ENCODE peak calls at places on chromosomes 16 and 17, in eight cellular contexts. K, Y, O, X, C, I, E and B are unnamed samples.

GRCh38 chr16:12661656-12662172 is 142.0 kb downstream of the CPPED1 start:
- DNase-seq in K (peak), C (no peak), I (no peak), O (no peak), Y (peak), X (peak), E (no peak), B (peak)

GRCh38 chr16:35746281-35746962 is 2287.0 kb downstream of the TP53TG3F start:
- DNase-seq in O (no peak), X (no peak), E (no peak), I (no peak), Y (no peak), C (no peak), K (no peak), B (no peak)

GRCh38 chr17:9120471-9120870 is 99.2 kb downstream of the NTN1 start:
- DNase-seq in C (no peak), Y (no peak), E (no peak), K (peak), O (no peak), I (no peak), X (no peak), B (peak)

GRCh38 chr16:15493416-15494181 is 59.2 kb downstream of the BMERB1 start:
- DNase-seq in E (no peak), K (no peak), Y (no peak), X (peak), I (no peak), O (no peak), C (no peak), B (no peak)

GRCh38 chr17:39098474-39099090 is 52.9 kb downstream of the PLXDC1 start:
- DNase-seq in X (no peak), E (no peak), K (no peak), C (no peak), O (no peak), Y (no peak), I (no peak), B (no peak)

GRCh38 chr16:79850348-79850747 is 249.8 kb upstream of the MAF start:
- DNase-seq in O (no peak), Y (no peak), I (no peak), E (no peak), X (no peak), K (no peak), C (no peak), B (no peak)

GRCh38 chr17:60442271-60443201 is 20.2 kb downstream of the CHCT1 start:
- DNase-seq in O (no peak), E (no peak), C (no peak), I (no peak), Y (no peak), K (no peak), X (no peak), B (no peak)

GRCh38 chr17:8223356-8224063 is 13.1 kb upstream of the AURKB start:
- DNase-seq in E (no peak), X (peak), K (peak), O (no peak), Y (no peak), I (peak), C (no peak), B (peak)

GRCh38 chr16:24906199-24906808 is 60.5 kb downstream of the SLC5A11 start:
- DNase-seq in O (no peak), C (peak), X (peak), Y (no peak), E (no peak), K (no peak), I (peak), B (no peak)

GRCh38 chr16:380837-381787 is 666 bp downstream of the PGAP6 start:
- DNase-seq in Y (no peak), K (peak), E (no peak), X (no peak), C (no peak), I (no peak), O (peak), B (peak)